ENCODE peak calls at places on chromosomes 5 and 9, in four cellular contexts. G is HCT116, P is transverse colon, J is suprapubic skin. T is an unnamed sample.
A peak's percentile ranks its signal among the peaks of the same experiment; 100 is the strongest.

GRCh38 chr9:121819511-121820231 is 168.2 kb downstream of the DAB2IP start:
- DNase-seq in G (no peak), P (no peak), J (no peak), T (no peak)

GRCh38 chr5:132772291-132773070 is 4.6 kb downstream of the SEPTIN8 start:
- DNase-seq in G (no peak), P (no peak), J (no peak), T (no peak)

GRCh38 chr5:151470440-151470839 is 23.0 kb downstream of the SLC36A1 start:
- DNase-seq in G (no peak), P (no peak), J (no peak), T (no peak)

GRCh38 chr5:175443514-175444059 is 395 bp downstream of the DRD1 start:
- DNase-seq in G (no peak), P (no peak), J (no peak), T (no peak)

GRCh38 chr5:109487753-109488420 is 78.1 kb upstream of the PJA2 start:
- DNase-seq in G (no peak), P (no peak), J (no peak), T (no peak)

GRCh38 chr9:87793292-87793691 is 67.4 kb downstream of the CTSL start:
- DNase-seq in G (no peak), P (no peak), J (no peak), T (no peak)

GRCh38 chr5:121251954-121252353 is 599.7 kb upstream of the FTMT start:
- DNase-seq in G (peak; percentile 40), P (no peak), J (no peak), T (no peak)

GRCh38 chr5:78496373-78496772 is 136.0 kb downstream of the SCAMP1 start:
- DNase-seq in G (no peak), P (no peak), J (no peak), T (no peak)

GRCh38 chr9:75088646-75089368 is 493 bp downstream of the OSTF1 start:
- DNase-seq in G (no peak), P (peak; percentile 71), J (peak; percentile 88), T (peak; percentile 20)

GRCh38 chr5:1468629-1469527 is 23.6 kb upstream of the SLC6A3 start:
- DNase-seq in G (no peak), P (no peak), J (peak; percentile 47), T (no peak)

DNA sequence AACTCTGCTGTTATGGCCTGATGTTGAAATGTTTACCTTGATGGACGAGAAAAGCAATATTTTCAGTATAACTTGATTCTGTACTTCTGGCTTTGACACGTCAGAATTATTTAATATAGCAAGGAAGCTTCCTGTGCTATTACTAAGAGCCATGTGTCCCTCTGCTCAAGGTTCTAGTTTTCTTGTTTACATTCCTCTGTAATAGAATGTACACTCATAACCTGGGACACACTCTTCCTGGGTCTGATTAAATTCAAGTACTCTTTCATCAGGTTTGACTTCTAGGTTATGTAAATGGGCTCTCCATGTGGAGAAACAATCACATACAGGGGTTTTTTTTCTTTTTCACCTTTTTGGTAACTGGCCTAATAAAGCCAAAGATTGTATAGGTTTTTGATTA is 33.1 kb downstream of the GTF3C4 start:
- DNase-seq in G (no peak), P (no peak), J (no peak), T (no peak)
- TF ChIP-seq POLR2AphosphoS5 in G (no peak), P (no peak), J (no peak), T (no peak)

GRCh38 chr5:131206772-131207171 is 36.0 kb downstream of the LYRM7 start:
- DNase-seq in G (no peak), P (no peak), J (no peak), T (no peak)

GRCh38 chr5:131212471-131213021 is 41.8 kb downstream of the LYRM7 start:
- DNase-seq in G (no peak), P (no peak), J (no peak), T (no peak)

GRCh38 chr5:131211669-131212068 is 40.9 kb downstream of the LYRM7 start:
- DNase-seq in G (no peak), P (no peak), J (no peak), T (no peak)

GRCh38 chr5:131209175-131209505 is 38.4 kb downstream of the LYRM7 start:
- DNase-seq in G (no peak), P (no peak), J (no peak), T (no peak)

GRCh38 chr5:131209506-131210191 is 38.9 kb downstream of the LYRM7 start:
- DNase-seq in G (no peak), P (no peak), J (no peak), T (peak; percentile 27)
- TF ChIP-seq POLR2AphosphoS5 in G (no peak), P (no peak), J (no peak), T (peak; percentile 19)

DNA sequence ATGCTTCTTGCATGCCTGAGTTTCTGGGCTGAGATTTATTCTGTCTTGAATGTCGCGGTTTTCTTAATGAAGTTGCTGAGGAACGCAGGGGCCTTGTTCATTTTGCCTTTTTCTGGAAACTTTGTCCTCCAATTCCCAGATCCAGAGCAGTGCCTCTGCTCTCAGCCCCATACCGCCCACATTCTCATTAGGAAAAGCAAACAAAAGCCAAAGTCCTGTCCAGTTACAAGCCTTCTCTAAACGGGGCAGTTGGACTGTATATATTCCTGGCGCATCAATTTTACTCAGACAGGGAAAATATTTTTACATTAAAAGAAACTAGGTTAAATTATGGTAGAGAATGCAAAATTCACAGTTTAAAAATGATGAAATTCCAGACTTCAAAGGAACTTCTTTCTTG is 1.2 kb upstream of the PSAT1 start:
- DNase-seq in G (no peak), P (no peak), J (no peak), T (no peak)
- TF ChIP-seq POLR2AphosphoS5 in G (no peak), P (no peak), J (no peak), T (no peak)

DNA sequence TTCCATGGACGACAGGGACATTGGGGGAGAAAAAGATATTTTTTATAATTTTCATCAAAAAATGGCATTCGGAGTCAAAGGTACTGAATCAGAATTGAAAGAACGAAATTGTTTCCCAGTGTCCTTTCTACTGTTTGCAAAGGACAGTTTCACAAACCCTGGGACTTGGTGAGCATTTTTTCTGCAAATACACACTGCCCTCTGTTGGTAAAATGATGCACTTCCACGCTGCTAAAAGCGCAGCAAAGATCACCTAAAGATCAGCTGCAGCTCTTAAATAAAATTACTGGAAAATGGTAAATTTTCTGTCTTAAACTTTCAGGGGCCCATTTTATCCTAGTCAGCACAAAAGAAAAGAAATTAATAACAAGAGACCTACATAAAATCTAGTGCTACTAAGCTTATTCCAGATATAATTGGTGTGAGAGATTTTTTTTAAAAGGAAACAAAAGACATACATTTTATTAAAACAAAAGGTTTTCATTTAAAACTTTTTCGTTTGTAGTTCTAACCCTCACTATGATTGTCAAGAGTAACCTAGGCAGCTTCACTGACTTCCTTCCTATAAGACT is 566.0 kb downstream of the CAAP1 start:
- DNase-seq in G (peak; percentile 15), P (peak; percentile 16), J (no peak), T (no peak)
- TF ChIP-seq POLR2AphosphoS5 in G (no peak), P (no peak), J (no peak), T (no peak)

DNA sequence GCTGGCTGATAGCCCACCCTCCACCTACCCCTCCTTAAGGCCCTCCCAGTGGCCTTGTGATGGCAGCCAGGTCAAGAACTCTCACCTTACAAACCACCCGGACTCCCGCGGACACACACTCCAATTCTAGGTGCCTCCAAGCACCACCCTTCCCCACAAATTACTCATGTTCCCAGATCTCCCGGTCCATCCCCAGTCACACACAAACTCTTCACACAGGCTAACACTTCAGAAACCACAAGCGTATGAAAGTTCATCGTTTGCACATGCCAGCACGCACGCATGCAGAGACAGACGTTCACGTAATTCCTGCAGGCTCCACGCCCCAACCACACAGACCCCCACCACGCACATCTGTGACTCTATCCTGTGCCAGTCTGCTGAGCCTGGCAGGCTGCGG is 18.0 kb downstream of the NR5A1 start:
- DNase-seq in G (no peak), P (no peak), J (no peak), T (no peak)
- TF ChIP-seq POLR2AphosphoS5 in G (no peak), P (no peak), J (no peak), T (no peak)

DNA sequence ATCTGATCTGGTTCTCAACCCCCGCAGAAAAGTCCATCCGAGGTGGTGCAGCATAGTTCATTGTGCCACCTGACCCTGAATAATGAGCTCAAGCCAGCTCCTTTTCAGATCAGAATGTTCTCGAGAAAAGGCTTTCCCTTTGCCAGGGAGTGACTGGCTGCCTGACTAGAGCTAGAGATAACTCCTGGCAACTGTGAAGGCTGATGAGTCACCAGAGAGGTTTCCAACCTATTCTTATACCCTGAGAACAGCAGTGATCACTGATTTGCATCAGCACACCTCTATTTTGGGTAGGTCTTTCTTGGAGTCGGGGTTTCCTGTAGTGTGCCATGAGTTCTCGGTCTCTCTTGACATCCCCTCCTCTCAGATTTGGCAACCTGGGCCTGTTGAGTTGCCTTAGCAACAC is 127.9 kb downstream of the PIK3R1 start:
- DNase-seq in G (no peak), P (no peak), J (peak; percentile 71), T (no peak)
- TF ChIP-seq POLR2AphosphoS5 in G (no peak), P (no peak), J (peak; percentile 43), T (no peak)

GRCh38 chr9:94082956-94083355 is 1.3 kb upstream of the PTPDC1 start:
- DNase-seq in G (no peak), P (no peak), J (no peak), T (no peak)

GRCh38 chr9:94085062-94085639 is 887 bp downstream of the PTPDC1 start:
- DNase-seq in G (peak; percentile 82), P (no peak), J (no peak), T (no peak)

GRCh38 chr9:94082553-94082952 is 1.7 kb upstream of the PTPDC1 start:
- DNase-seq in G (no peak), P (no peak), J (no peak), T (no peak)

GRCh38 chr9:94083384-94083783 is 880 bp upstream of the PTPDC1 start:
- DNase-seq in G (no peak), P (no peak), J (no peak), T (no peak)

GRCh38 chr9:94084314-94084713 is at the start of gene PTPDC1:
- DNase-seq in G (peak; percentile 77), P (no peak), J (no peak), T (no peak)
- TF ChIP-seq POLR2AphosphoS5 in G (peak; percentile 76), P (no peak), J (no peak), T (no peak)

GRCh38 chr5:123090641-123091257 is 1.7 kb downstream of the PRDM6 start:
- DNase-seq in G (no peak), P (no peak), J (no peak), T (no peak)

GRCh38 chr5:123091988-123092583 is 3.0 kb downstream of the PRDM6 start:
- DNase-seq in G (no peak), P (no peak), J (no peak), T (no peak)

GRCh38 chr5:123092696-123093095 is 3.7 kb downstream of the PRDM6 start:
- DNase-seq in G (no peak), P (no peak), J (no peak), T (no peak)

GRCh38 chr5:123089971-123090640 is 1.1 kb downstream of the PRDM6 start:
- DNase-seq in G (no peak), P (no peak), J (no peak), T (no peak)

DNA sequence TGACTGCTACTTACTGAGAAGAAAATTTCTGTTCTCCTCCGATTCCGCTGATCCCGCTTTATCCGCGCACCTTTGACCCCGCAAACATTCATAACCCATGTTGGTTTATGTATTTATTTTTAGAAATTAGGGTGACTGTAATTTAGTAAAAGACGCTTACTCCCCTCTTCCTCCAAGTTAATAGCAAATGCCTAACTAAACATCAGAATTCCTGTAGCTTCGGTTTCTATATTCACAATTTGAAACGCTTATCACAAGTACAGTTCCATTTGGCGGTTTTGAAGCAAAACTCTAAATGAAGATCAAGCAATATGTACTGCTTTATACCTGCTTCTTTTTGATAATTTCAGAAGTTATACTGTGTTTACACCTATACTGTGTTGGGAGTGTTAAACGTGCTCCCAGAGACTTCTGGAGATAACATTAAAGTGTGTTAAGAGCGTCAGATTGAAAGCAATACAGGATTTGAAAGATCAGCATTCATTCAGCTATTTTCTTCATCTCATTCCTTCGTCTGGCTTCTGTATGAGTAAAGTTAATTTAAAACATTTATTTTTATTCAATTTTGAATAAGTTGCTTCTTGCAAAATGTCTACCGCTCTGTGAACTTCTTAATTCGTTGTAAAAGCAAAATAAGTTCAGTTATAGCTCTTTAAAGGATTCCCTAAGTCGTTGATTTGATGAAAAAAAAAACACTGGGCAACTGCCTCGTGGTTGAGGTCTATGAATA is 2.4 kb downstream of the PRDM6 start:
- DNase-seq in G (no peak), P (no peak), J (no peak), T (no peak)
- TF ChIP-seq POLR2AphosphoS5 in G (no peak), P (no peak), J (no peak), T (no peak)

T was measured in GM12892.